ENCODE peak calls at places on chromosomes 7 and 10, in five cellular contexts. V, U, J, D and K are unnamed samples.
A peak's percentile ranks its signal among the peaks of the same experiment; 100 is the strongest.

GRCh38 chr10:55631071-55631654 is 729.9 kb downstream of the ZWINT start:
- DNase-seq in V (peak; percentile 21), U (peak; percentile 59), J (peak; percentile 43), D (peak; percentile 90), K (peak; percentile 57)

GRCh38 chr7:10974717-10975032 is 1.0 kb downstream of the PHF14 start:
- DNase-seq in V (no peak), U (no peak), J (no peak), D (no peak), K (no peak)

GRCh38 chr7:12162420-12163113 is 48.5 kb upstream of the TMEM106B start:
- DNase-seq in V (peak; percentile 66), U (no peak), J (no peak), D (no peak), K (no peak)

GRCh38 chr10:101123085-101123814 is 7.8 kb upstream of the TLX1 start:
- DNase-seq in V (no peak), U (no peak), J (no peak), D (no peak), K (no peak)

GRCh38 chr10:132878730-132879407 is 63.5 kb downstream of the CFAP46 start:
- DNase-seq in V (no peak), U (no peak), J (no peak), D (no peak), K (peak; percentile 25)

GRCh38 chr7:147497246-147497645 is 1093.3 kb upstream of the C7orf33 start:
- DNase-seq in V (no peak), U (no peak), J (no peak), D (no peak), K (no peak)

GRCh38 chr7:55026086-55026790 is 7.4 kb downstream of the EGFR start:
- DNase-seq in V (no peak), U (no peak), J (no peak), D (no peak), K (no peak)

GRCh38 chr10:116627386-116627933 is 6.7 kb downstream of the PNLIPRP2 start:
- DNase-seq in V (no peak), U (no peak), J (no peak), D (peak; percentile 75), K (no peak)

GRCh38 chr10:103986360-103986759 is 19.4 kb downstream of the SLK start:
- DNase-seq in V (no peak), U (no peak), J (no peak), D (no peak), K (no peak)

GRCh38 chr10:33421789-33422188 is 87.3 kb upstream of the NRP1 start:
- DNase-seq in V (peak; percentile 92), U (no peak), J (peak; percentile 28), D (no peak), K (no peak)

GRCh38 chr7:50954716-50955115 is 172.0 kb upstream of the GRB10 start:
- DNase-seq in V (peak; percentile 52), U (no peak), J (no peak), D (no peak), K (no peak)

GRCh38 chr10:80204193-80204714 is 1.1 kb downstream of the ANXA11 start:
- DNase-seq in V (no peak), U (no peak), J (peak; percentile 27), D (peak; percentile 29), K (no peak)

GRCh38 chr10:72846225-72846624 is 47.3 kb upstream of the OIT3 start:
- DNase-seq in V (peak; percentile 63), U (no peak), J (no peak), D (no peak), K (no peak)

DNA sequence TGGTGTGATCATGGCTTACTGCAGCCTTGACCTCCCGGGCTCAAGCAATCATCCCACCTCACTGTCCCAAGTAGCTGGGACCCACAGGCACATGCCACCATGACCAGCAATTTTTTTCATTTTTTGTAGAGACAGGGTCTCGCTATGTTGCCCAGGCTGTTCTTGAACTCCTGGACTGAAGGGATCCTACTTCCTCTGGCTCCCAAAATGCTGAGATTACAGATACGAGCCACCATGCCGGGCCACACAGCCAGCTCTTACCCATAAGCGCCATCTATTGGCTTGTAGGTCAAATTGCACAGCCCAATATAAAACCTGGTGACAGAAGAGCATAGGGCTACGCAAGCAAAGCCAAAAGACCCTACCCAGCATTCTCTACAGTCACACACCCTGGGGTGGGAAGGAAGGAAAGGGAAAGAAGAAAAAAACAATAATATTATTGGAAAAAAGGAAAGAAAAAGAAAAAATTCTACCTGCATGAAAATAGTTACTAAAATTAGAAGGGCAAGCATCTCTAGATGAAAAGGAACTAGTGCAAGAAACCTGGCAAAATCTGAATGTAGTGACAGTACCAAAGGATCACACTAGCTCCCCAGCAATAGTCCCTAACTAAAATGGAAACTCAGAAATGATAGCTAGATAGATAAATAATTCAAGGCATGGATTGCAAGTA is 29.4 kb upstream of the AMPH start:
- DNase-seq in V (peak; percentile 68), U (peak; percentile 54), J (no peak), D (peak; percentile 57), K (peak; percentile 51)
- TF ChIP-seq CTCF in V (peak; percentile 81), U (peak; percentile 86), J (peak; percentile 22), D (peak; percentile 88), K (peak; percentile 76)

DNA sequence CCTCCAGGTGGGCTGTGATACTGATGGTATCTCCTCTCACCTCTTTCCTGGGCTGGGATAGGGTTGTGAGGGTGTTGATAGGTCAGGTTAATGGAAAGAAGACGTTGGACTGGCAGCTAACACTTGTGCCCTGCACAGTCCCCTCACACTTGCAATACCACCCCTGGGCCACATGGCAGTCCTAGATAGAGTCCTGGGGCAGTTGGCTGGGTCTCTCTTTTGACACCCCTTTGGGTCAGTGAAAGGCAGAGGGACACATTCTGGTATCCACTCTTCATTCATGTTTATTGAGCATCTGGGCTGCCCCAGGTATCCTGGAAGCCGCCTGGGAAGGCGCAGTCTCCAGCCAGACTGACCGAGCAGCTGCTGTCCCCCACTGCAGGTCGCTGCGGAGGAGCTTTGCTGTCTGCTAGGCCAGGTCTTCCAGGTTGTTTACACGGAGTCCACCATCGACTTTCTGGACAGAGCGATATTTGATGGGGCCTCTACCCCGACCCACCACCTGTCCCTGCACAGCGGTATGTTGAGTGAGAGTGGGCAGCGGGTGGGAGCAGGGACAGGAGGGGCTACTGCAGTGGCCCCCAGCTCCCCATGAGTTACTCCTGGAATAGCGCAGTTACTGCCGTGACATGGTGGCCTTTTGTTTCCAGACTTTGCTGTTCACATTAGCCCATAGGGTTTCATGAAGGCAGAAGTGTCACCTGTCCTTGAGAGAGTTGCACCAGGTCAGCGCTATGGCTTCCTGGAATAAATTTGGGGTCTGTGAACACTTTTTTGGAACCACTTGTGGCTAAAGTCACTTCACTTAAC is 19.1 kb downstream of the NACAD start:
- DNase-seq in V (no peak), U (no peak), J (no peak), D (no peak), K (peak; percentile 32)
- TF ChIP-seq CTCF in V (no peak), U (no peak), J (no peak), D (no peak), K (no peak)

GRCh38 chr10:77635402-77636227 is 2.0 kb downstream of the KCNMA1 start:
- DNase-seq in V (no peak), U (no peak), J (no peak), D (no peak), K (no peak)

GRCh38 chr10:77637474-77637985 is at the start of gene KCNMA1:
- DNase-seq in V (no peak), U (peak; percentile 19), J (peak; percentile 26), D (peak; percentile 41), K (peak; percentile 35)

GRCh38 chr10:77634939-77635338 is 2.7 kb downstream of the KCNMA1 start:
- DNase-seq in V (no peak), U (no peak), J (no peak), D (no peak), K (no peak)

GRCh38 chr10:77636967-77637473 is 588 bp downstream of the KCNMA1 start:
- DNase-seq in V (no peak), U (no peak), J (peak; percentile 16), D (peak; percentile 24), K (no peak)

DNA sequence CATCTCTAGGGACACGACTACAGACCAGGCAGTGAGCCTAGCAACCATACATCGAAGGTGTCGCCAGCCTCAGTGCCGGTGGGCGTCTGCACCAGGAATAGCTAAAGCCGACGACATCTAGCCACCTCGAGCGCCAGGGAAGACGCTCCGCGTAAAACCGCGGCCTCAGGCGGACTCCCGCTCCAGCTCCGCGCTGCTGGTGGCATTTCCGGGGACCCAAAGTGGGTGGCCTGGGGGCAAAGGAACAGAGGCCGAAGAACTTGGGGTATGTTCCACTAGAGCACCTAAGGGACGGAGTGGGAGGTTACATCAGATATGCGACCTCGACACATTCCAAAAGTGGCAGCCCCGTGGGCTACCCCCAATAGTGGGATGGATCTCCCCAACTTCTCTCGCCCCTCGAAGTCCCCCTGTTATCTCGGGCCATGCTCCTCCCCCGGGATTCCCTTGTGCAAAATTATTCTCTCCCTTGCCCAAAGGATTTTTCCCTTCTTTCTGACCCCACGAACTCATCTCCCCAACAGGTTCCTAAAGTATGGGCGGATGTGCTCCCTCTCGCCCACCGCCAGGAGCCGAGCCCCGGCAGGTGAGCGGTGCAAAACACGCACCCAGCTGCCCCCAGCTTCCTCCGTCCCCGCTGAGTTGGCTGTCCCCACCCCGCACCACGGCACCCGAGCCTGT is 1.2 kb downstream of the KCNMA1 start:
- DNase-seq in V (no peak), U (no peak), J (no peak), D (no peak), K (no peak)
- TF ChIP-seq CTCF in V (no peak), U (no peak), J (no peak), D (no peak), K (no peak)

GRCh38 chr10:24463683-24464426 is 254.9 kb downstream of the KIAA1217 start:
- DNase-seq in V (peak; percentile 77), U (peak; percentile 68), J (peak; percentile 47), D (no peak), K (peak; percentile 48)

GRCh38 chr10:24465899-24466615 is 257.1 kb downstream of the KIAA1217 start:
- DNase-seq in V (peak; percentile 84), U (peak; percentile 60), J (no peak), D (no peak), K (peak; percentile 38)

GRCh38 chr10:24462340-24462739 is 253.4 kb downstream of the KIAA1217 start:
- DNase-seq in V (no peak), U (no peak), J (no peak), D (peak; percentile 20), K (no peak)

GRCh38 chr10:24465124-24465874 is 256.4 kb downstream of the KIAA1217 start:
- DNase-seq in V (peak; percentile 45), U (no peak), J (no peak), D (peak; percentile 35), K (no peak)

DNA sequence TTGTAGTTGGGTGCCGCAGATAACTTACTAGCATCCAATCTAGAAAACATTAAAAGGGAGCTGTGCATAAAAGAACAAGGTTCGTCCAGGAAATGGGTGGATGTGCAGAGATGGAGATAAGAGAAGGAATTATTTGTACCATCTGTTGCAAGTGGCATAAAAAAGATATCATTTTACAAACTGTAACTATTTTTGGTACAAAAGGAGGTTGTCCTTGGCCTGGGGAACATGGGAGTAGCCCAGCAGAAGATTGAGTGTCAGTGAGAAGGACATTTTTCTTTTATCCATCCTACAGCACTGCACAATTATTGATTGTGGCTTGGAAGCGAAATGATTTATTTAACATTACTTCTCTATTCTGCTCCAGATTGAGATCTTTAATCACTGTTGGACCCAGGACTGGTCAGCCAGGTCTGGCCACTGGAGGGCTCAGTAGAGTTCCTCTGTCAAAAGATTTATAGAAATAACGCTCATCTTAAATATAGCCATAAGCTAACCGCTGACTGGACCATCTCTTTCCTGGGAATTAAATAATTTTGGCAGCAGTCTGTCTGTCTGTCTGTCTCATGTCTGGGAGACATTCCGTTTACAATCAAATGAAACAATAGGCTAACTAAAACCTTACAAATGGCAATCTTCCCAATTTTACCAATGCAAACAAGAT is 254.1 kb downstream of the KIAA1217 start:
- DNase-seq in V (no peak), U (no peak), J (no peak), D (no peak), K (no peak)
- TF ChIP-seq CTCF in V (peak; percentile 34), U (no peak), J (peak; percentile 29), D (peak; percentile 20), K (no peak)